ENCODE peak calls at places on chromosomes 13 and 19, in eight cellular contexts. B is vagina, A is testis, Z is IMR-90, C is tibial nerve, Y is lower leg skin, V is suprapubic skin, W is adrenal gland. I is an unnamed sample.

GRCh38 chr13:80329250-80329649 is 11.7 kb downstream of the SPRY2 start:
- DNase-seq in Y (no peak), Z (no peak), V (no peak), W (no peak), B (no peak), C (no peak), A (no peak), I (no peak)

GRCh38 chr19:41327499-41328156 is 17.7 kb downstream of the CCDC97 start:
- DNase-seq in B (no peak), W (peak; percentile 62), C (no peak), A (no peak), V (peak; percentile 88), Z (peak; percentile 49), Y (peak; percentile 79), I (peak; percentile 42)

GRCh38 chr19:41206926-41207750 is 11.9 kb upstream of the AXL start:
- DNase-seq in A (peak; percentile 46), W (no peak), V (peak; percentile 95), B (no peak), C (peak; percentile 87), Y (peak; percentile 84), Z (no peak), I (peak; percentile 47)

GRCh38 chr19:19064811-19065745 is 1.3 kb downstream of the SLC25A42 start:
- DNase-seq in C (no peak), A (no peak), B (no peak), V (no peak), W (no peak), Y (no peak), Z (no peak), I (peak; percentile 39)

GRCh38 chr13:40313269-40314200 is 352.9 kb downstream of the FOXO1 start:
- DNase-seq in A (no peak), V (no peak), Y (no peak), W (peak; percentile 46), C (no peak), B (no peak), Z (no peak), I (no peak)

GRCh38 chr13:91572944-91573535 is 174.6 kb downstream of the GPC5 start:
- DNase-seq in W (no peak), B (no peak), C (no peak), V (no peak), A (no peak), Z (peak; percentile 34), Y (no peak), I (no peak)

GRCh38 chr13:107421028-107421427 is 794.3 kb downstream of the LIG4 start:
- DNase-seq in Z (peak; percentile 75), V (no peak), C (no peak), A (no peak), Y (no peak), B (no peak), W (no peak), I (no peak)

GRCh38 chr13:49874430-49874829 is 61.7 kb downstream of the SPRYD7 start:
- DNase-seq in A (no peak), V (no peak), B (no peak), Y (no peak), C (no peak), W (no peak), Z (no peak), I (no peak)

GRCh38 chr13:69857188-69857821 is 250.3 kb upstream of the ATXN8OS start:
- DNase-seq in C (no peak), W (no peak), A (no peak), V (no peak), B (no peak), Z (peak; percentile 1), Y (no peak), I (peak; percentile 66)

GRCh38 chr13:51370116-51370515 is 30.6 kb downstream of the SERPINE3 start:
- DNase-seq in A (no peak), V (no peak), C (no peak), Z (peak; percentile 41), B (no peak), W (no peak), Y (no peak), I (no peak)

GRCh38 chr19:35211545-35212230 is 16.9 kb downstream of the FAM187B start:
- DNase-seq in V (peak; percentile 83), A (peak; percentile 49), Y (peak; percentile 62), W (peak; percentile 60), B (no peak), Z (no peak), C (peak; percentile 47), I (no peak)

GRCh38 chr13:59843040-59843439 is 320.7 kb downstream of the DIAPH3 start:
- DNase-seq in V (no peak), W (no peak), Z (no peak), A (no peak), Y (no peak), C (no peak), B (no peak), I (no peak)

GRCh38 chr13:105035092-105035491 is 1500.4 kb downstream of the EFNB2 start:
- DNase-seq in C (no peak), V (no peak), Z (no peak), W (no peak), A (no peak), B (no peak), Y (no peak), I (no peak)

GRCh38 chr19:23686622-23687423 is at the start of gene ZNF675:
- DNase-seq in W (peak; percentile 96), Y (peak; percentile 94), A (peak; percentile 97), Z (peak; percentile 89), V (peak; percentile 99), C (peak; percentile 92), B (no peak), I (peak; percentile 93)
- TF ChIP-seq POLR2A in W (peak; percentile 8), Y (no peak), A (no peak), Z (peak; percentile 52), V (peak; percentile 34), C (no peak), B (no peak), I (peak; percentile 77)

DNA sequence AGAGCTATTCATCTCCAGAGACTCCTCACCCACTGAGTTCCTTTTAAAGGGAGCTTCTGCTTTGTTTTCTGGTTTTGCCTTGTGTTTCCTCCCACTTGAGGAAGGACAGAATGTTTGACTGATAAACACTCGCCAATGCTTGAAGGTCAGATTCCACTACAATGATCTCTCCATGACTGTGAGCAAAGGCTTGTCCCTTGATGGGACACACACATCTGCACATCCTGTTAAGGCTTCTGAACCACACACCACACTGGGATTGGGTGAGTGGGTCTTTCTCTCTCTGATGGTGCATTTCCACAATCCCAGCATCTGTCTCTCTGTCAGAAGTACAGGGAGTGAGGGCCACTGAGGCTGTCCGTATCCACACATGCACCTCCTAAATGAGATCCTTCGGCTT is 245.3 kb downstream of the IRS2 start:
- DNase-seq in A (no peak), C (no peak), B (no peak), V (no peak), Y (no peak), Z (no peak), W (no peak), I (no peak)
- TF ChIP-seq POLR2A in A (no peak), C (no peak), B (no peak), V (no peak), Y (no peak), Z (no peak), W (no peak), I (no peak)

GRCh38 chr19:43462887-43463380 is 2.5 kb downstream of the LYPD3 start:
- DNase-seq in B (no peak), Y (no peak), A (no peak), C (no peak), W (no peak), V (no peak), Z (no peak), I (no peak)
- TF ChIP-seq POLR2A in B (no peak), Y (no peak), A (no peak), C (no peak), W (no peak), V (no peak), Z (no peak), I (no peak)

GRCh38 chr19:1407662-1408299 is 395 bp downstream of the DAZAP1 start:
- DNase-seq in A (no peak), W (no peak), C (no peak), Y (no peak), B (no peak), Z (no peak), V (no peak), I (no peak)

GRCh38 chr19:1410136-1410786 is 2.9 kb downstream of the DAZAP1 start:
- DNase-seq in V (no peak), Y (no peak), W (peak; percentile 62), Z (peak; percentile 63), A (no peak), B (no peak), C (no peak), I (no peak)

GRCh38 chr19:1409204-1410005 is 2.0 kb downstream of the DAZAP1 start:
- DNase-seq in W (peak; percentile 54), C (no peak), B (no peak), V (no peak), A (no peak), Z (no peak), Y (no peak), I (no peak)

GRCh38 chr19:1406818-1407661 is at the start of gene DAZAP1:
- DNase-seq in A (peak; percentile 99), Z (peak; percentile 97), B (no peak), C (peak; percentile 96), Y (peak; percentile 98), W (peak; percentile 99), V (peak; percentile 99), I (peak; percentile 100)

DNA sequence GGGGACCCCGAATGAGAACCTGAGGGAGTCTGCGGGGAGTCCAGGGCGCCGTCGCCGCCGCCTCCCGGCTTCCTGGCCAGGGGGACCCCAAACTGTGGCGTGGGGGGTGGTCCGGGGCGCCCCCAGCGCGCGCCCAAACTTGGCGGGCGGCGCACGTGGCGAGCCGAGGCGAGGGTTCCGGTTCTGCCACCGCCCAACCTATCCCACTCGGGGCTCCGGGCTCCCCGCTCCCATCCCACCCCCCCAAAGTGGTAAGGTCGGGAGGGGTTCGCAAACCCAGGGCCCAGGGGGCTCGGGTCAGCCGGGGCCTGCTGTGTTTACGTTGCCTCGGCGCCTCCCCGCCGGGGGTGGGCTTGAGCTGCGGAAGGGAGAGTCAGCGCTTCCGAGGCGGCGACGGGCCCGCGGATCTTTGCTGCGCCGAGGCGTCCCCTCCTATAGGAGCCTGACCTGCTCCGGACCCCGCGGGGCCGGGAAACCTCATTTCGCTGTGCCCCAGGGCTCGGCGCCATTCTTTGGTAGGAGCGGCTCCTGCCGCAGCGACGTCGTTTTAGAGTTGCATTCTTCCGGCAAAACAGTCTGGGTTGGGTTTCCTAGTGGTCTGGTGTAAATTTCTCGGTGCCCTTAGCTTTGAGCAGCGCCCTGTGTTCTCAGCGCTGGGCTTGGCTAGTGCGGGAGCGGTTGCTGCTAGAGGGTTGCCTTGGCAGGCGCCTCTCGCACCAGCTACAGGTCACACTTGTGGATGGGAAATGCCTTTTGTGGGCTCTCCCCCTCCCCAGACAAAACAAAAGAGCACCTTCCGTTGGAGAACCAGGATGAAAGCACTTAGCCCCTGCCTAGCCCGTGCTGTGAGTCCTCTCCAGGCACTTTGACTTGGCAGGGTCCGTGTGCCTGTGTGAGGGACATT is 1.2 kb downstream of the DAZAP1 start:
- DNase-seq in C (no peak), A (peak; percentile 40), B (no peak), Z (peak; percentile 50), V (no peak), W (peak; percentile 66), Y (no peak), I (peak; percentile 74)
- TF ChIP-seq POLR2A in C (no peak), A (no peak), B (no peak), Z (peak; percentile 72), V (no peak), W (peak; percentile 16), Y (no peak), I (peak; percentile 35)

GRCh38 chr19:44212250-44212864 is at the start of gene ZNF227:
- DNase-seq in W (peak; percentile 95), A (peak; percentile 95), C (peak; percentile 87), V (peak; percentile 96), Z (peak; percentile 97), B (no peak), Y (peak; percentile 91), I (peak; percentile 86)
- TF ChIP-seq POLR2A in W (peak; percentile 15), A (no peak), C (no peak), V (no peak), Z (peak; percentile 30), B (no peak), Y (no peak), I (peak; percentile 69)

I was measured in erythroblast.